ENCODE peak calls at places on chromosomes 13 and 19, in six cellular contexts. One of them, this sample, is unnamed.
A peak's percentile ranks its signal among the peaks of the same experiment; 100 is the strongest.

GRCh38 chr19:37778613-37779138 is 710 bp downstream of the ZNF573 start:
- DNase-seq in A549: peak; percentile 40
- DNase-seq in heart right ventricle: no peak
- DNase-seq in RWPE1: peak; percentile 26
- DNase-seq in heart left ventricle: no peak
- DNase-seq in WERI-Rb-1: no peak
- DNase-seq in this sample: no peak

GRCh38 chr13:31394491-31394890 is 194.7 kb downstream of the B3GLCT start:
- DNase-seq in RWPE1: no peak
- DNase-seq in A549: no peak
- DNase-seq in heart left ventricle: no peak
- DNase-seq in WERI-Rb-1: no peak
- DNase-seq in heart right ventricle: no peak
- DNase-seq in this sample: no peak

GRCh38 chr13:20125129-20125782 is 35.6 kb downstream of the GJA3 start:
- DNase-seq in heart left ventricle: no peak
- DNase-seq in heart right ventricle: no peak
- DNase-seq in RWPE1: peak; percentile 45
- DNase-seq in A549: no peak
- DNase-seq in WERI-Rb-1: no peak
- DNase-seq in this sample: no peak

GRCh38 chr19:16379521-16380313 is 55.1 kb downstream of the KLF2 start:
- DNase-seq in heart left ventricle: peak; percentile 6
- DNase-seq in RWPE1: no peak
- DNase-seq in heart right ventricle: no peak
- DNase-seq in WERI-Rb-1: no peak
- DNase-seq in A549: no peak
- DNase-seq in this sample: no peak

GRCh38 chr19:38663957-38664502 is 16.6 kb downstream of the ACTN4 start:
- DNase-seq in A549: no peak
- DNase-seq in heart right ventricle: peak; percentile 69
- DNase-seq in WERI-Rb-1: no peak
- DNase-seq in RWPE1: no peak
- DNase-seq in heart left ventricle: peak; percentile 81
- DNase-seq in this sample: no peak

GRCh38 chr13:49908637-49909036 is 27.5 kb downstream of the SPRYD7 start:
- DNase-seq in heart right ventricle: no peak
- DNase-seq in A549: no peak
- DNase-seq in RWPE1: no peak
- DNase-seq in WERI-Rb-1: no peak
- DNase-seq in heart left ventricle: no peak
- DNase-seq in this sample: no peak

GRCh38 chr13:100883453-100883852 is 208.9 kb upstream of the TMTC4 start:
- DNase-seq in heart right ventricle: no peak
- DNase-seq in heart left ventricle: no peak
- DNase-seq in WERI-Rb-1: no peak
- DNase-seq in A549: no peak
- DNase-seq in RWPE1: no peak
- DNase-seq in this sample: no peak

GRCh38 chr13:27792393-27793218 is at the start of gene GSX1:
- DNase-seq in WERI-Rb-1: no peak
- DNase-seq in heart left ventricle: peak; percentile 75
- DNase-seq in heart right ventricle: peak; percentile 64
- DNase-seq in A549: peak; percentile 13
- DNase-seq in RWPE1: peak; percentile 71
- DNase-seq in this sample: no peak

GRCh38 chr19:8893419-8893818 is 61.2 kb downstream of the MBD3L1 start:
- DNase-seq in heart right ventricle: no peak
- DNase-seq in RWPE1: no peak
- DNase-seq in heart left ventricle: no peak
- DNase-seq in A549: no peak
- DNase-seq in WERI-Rb-1: no peak
- DNase-seq in this sample: no peak

GRCh38 chr13:83065136-83065535 is 817.1 kb downstream of the SLITRK1 start:
- DNase-seq in WERI-Rb-1: no peak
- DNase-seq in A549: no peak
- DNase-seq in heart right ventricle: no peak
- DNase-seq in RWPE1: peak; percentile 0
- DNase-seq in heart left ventricle: no peak
- DNase-seq in this sample: no peak

GRCh38 chr19:10408511-10409291 is 5.4 kb upstream of the CDC37 start:
- DNase-seq in WERI-Rb-1: peak; percentile 37
- DNase-seq in heart right ventricle: no peak
- DNase-seq in RWPE1: no peak
- DNase-seq in A549: no peak
- DNase-seq in heart left ventricle: peak; percentile 66
- DNase-seq in this sample: no peak

GRCh38 chr19:56142897-56143434 is 1.9 kb downstream of the ZNF444 start:
- DNase-seq in WERI-Rb-1: no peak
- DNase-seq in A549: no peak
- DNase-seq in heart left ventricle: no peak
- DNase-seq in RWPE1: no peak
- DNase-seq in heart right ventricle: no peak
- DNase-seq in this sample: no peak

GRCh38 chr13:48266967-48267639 is 34.1 kb downstream of the ITM2B start:
- DNase-seq in heart right ventricle: no peak
- DNase-seq in heart left ventricle: no peak
- DNase-seq in RWPE1: no peak
- DNase-seq in A549: no peak
- DNase-seq in WERI-Rb-1: no peak
- DNase-seq in this sample: no peak

GRCh38 chr19:5985098-5985783 is 7.3 kb upstream of the RANBP3 start:
- DNase-seq in heart left ventricle: no peak
- DNase-seq in RWPE1: peak; percentile 59
- DNase-seq in WERI-Rb-1: no peak
- DNase-seq in A549: no peak
- DNase-seq in heart right ventricle: no peak
- DNase-seq in this sample: no peak

GRCh38 chr19:23312515-23312914 is 62.3 kb upstream of the ZNF724 start:
- DNase-seq in A549: no peak
- DNase-seq in RWPE1: peak; percentile 48
- DNase-seq in heart right ventricle: no peak
- DNase-seq in WERI-Rb-1: no peak
- DNase-seq in heart left ventricle: no peak
- DNase-seq in this sample: no peak

GRCh38 chr13:99363391-99363790 is 56.2 kb upstream of the GPR183 start:
- DNase-seq in heart right ventricle: no peak
- DNase-seq in A549: no peak
- DNase-seq in WERI-Rb-1: peak; percentile 46
- DNase-seq in heart left ventricle: no peak
- DNase-seq in RWPE1: no peak
- DNase-seq in this sample: no peak
- H3K27ac ChIP-seq in heart right ventricle: peak overlapping the region; percentile 26
- H3K27ac ChIP-seq in A549: no peak overlapping the region
- H3K27ac ChIP-seq in WERI-Rb-1: no peak overlapping the region
- H3K27ac ChIP-seq in heart left ventricle: no peak overlapping the region
- H3K27ac ChIP-seq in RWPE1: no peak overlapping the region
- H3K27ac ChIP-seq in this sample: no peak overlapping the region

GRCh38 chr19:51693819-51694218 is 689 bp downstream of the SPACA6 start:
- DNase-seq in heart right ventricle: no peak
- DNase-seq in A549: no peak
- DNase-seq in heart left ventricle: no peak
- DNase-seq in WERI-Rb-1: no peak
- DNase-seq in RWPE1: no peak
- DNase-seq in this sample: no peak
- H3K27ac ChIP-seq in heart right ventricle: no peak overlapping the region
- H3K27ac ChIP-seq in A549: peak overlapping the region; percentile 100
- H3K27ac ChIP-seq in heart left ventricle: no peak overlapping the region
- H3K27ac ChIP-seq in WERI-Rb-1: no peak overlapping the region
- H3K27ac ChIP-seq in RWPE1: peak overlapping the region; percentile 99
- H3K27ac ChIP-seq in this sample: no peak overlapping the region

GRCh38 chr13:37326319-37326718 is 220.9 kb upstream of the CSNK1A1L start:
- DNase-seq in A549: no peak
- DNase-seq in heart right ventricle: no peak
- DNase-seq in RWPE1: no peak
- DNase-seq in heart left ventricle: no peak
- DNase-seq in WERI-Rb-1: no peak
- DNase-seq in this sample: no peak
- H3K27ac ChIP-seq in A549: no peak overlapping the region
- H3K27ac ChIP-seq in heart right ventricle: no peak overlapping the region
- H3K27ac ChIP-seq in RWPE1: no peak overlapping the region
- H3K27ac ChIP-seq in heart left ventricle: no peak overlapping the region
- H3K27ac ChIP-seq in WERI-Rb-1: no peak overlapping the region
- H3K27ac ChIP-seq in this sample: no peak overlapping the region

DNA sequence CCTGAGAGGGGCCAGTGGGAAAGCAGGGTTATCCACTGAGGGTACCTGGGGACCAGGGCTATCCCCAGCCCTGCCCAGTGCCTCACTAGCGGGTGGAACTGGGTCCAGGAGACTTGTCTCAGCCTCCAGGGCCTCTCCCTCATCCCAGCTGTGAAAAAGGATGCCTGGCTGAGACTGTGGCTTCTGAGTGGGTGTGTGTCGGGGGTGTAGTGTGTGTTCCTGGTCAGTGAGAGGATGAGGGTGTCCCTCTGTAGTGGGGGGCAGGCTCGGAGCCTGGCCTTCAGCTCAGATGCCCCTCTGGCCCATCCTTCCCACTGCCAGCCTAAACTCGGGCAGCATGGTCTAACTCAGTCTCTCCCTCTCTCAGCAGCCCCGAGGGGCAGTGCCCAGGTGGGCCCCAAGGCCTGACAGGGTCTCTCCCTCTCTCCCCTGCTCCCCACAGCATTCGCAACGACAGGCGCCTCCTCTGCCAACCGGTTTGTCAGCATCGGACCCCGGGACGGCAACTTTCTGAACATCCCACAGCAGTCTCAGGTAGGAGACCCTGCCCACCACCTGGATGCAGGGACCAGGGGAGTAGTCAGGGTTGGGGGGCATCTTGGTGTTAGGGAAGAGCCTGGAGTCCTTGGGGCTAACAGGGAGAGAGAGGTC is 12.7 kb downstream of the LYL1 start:
- DNase-seq in heart left ventricle: no peak
- DNase-seq in WERI-Rb-1: no peak
- DNase-seq in heart right ventricle: no peak
- DNase-seq in A549: no peak
- DNase-seq in RWPE1: no peak
- DNase-seq in this sample: no peak
- H3K27ac ChIP-seq in heart left ventricle: peak overlapping the region; percentile 84
- H3K27ac ChIP-seq in WERI-Rb-1: no peak overlapping the region
- H3K27ac ChIP-seq in heart right ventricle: peak overlapping the region; percentile 65
- H3K27ac ChIP-seq in A549: peak overlapping the region; percentile 79
- H3K27ac ChIP-seq in RWPE1: peak overlapping the region; percentile 72
- H3K27ac ChIP-seq in this sample: no peak overlapping the region

GRCh38 chr19:49556412-49557398 is 23.7 kb downstream of the NOSIP start:
- DNase-seq in heart left ventricle: no peak
- DNase-seq in WERI-Rb-1: no peak
- DNase-seq in heart right ventricle: no peak
- DNase-seq in A549: no peak
- DNase-seq in RWPE1: no peak
- DNase-seq in this sample: no peak
- H3K27ac ChIP-seq in heart left ventricle: no peak overlapping the region
- H3K27ac ChIP-seq in WERI-Rb-1: no peak overlapping the region
- H3K27ac ChIP-seq in heart right ventricle: no peak overlapping the region
- H3K27ac ChIP-seq in A549: no peak overlapping the region
- H3K27ac ChIP-seq in RWPE1: peak overlapping the region; percentile 19
- H3K27ac ChIP-seq in this sample: no peak overlapping the region

DNA sequence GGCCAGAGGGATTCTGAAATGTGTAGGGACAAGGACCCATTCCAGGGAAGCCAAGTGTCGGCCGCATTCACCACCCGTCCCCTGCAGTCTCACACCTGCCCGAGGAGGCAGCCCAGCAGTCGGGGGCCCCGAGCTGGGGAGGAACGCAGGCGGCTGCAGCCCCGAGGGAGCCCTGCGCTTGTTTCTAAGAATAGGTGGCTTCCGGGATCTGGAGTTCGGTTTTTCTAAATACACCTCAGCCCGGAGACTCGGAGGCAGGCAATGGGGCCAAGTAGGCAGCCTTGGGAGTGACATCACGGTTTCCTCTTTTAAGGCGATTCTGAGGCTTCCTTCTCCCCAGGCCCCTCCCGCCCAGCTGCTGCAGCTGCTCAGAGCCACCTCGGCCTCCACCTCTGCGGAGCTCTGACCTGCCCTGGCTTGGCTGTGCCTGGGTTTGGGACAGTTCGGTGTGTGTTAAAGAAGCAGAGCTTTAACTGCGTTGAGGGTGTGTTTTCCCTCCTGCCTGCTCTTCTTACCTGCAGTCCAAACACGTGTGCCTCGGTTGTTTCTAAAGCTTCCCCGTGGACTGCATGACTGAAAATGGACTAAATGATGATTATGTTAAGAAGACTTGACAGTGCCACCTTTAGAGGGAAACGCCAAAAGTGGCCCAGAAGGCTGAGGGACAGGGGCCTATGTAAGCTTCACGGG is 80.5 kb downstream of the COL4A2 start:
- DNase-seq in A549: no peak
- DNase-seq in RWPE1: no peak
- DNase-seq in heart right ventricle: peak; percentile 51
- DNase-seq in WERI-Rb-1: no peak
- DNase-seq in heart left ventricle: peak; percentile 73
- DNase-seq in this sample: peak; percentile 84
- H3K27ac ChIP-seq in A549: peak overlapping the region; percentile 53
- H3K27ac ChIP-seq in RWPE1: peak overlapping the region; percentile 64
- H3K27ac ChIP-seq in heart right ventricle: peak overlapping the region; percentile 86
- H3K27ac ChIP-seq in WERI-Rb-1: no peak overlapping the region
- H3K27ac ChIP-seq in heart left ventricle: peak overlapping the region; percentile 73
- H3K27ac ChIP-seq in this sample: peak overlapping the region; percentile 98

DNA sequence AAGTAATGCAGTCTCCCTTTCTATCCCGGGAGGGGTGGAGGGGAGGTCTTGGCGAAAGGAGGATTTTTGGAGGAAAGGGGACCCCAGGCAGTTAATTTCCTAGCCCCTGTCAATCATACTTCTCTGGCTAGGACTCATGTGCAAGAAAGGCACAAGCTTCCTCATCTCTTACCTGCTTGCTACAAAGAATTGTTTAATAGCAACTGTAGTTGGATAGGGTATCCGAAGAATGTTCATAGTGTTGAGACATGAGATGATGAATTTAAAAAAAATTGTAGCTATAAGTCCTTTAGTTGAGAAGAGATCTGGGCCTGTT is 525 bp downstream of the BORA start:
- DNase-seq in WERI-Rb-1: no peak
- DNase-seq in A549: no peak
- DNase-seq in heart left ventricle: no peak
- DNase-seq in RWPE1: no peak
- DNase-seq in heart right ventricle: no peak
- DNase-seq in this sample: no peak
- H3K27ac ChIP-seq in WERI-Rb-1: peak overlapping the region; percentile 82
- H3K27ac ChIP-seq in A549: peak overlapping the region; percentile 88
- H3K27ac ChIP-seq in heart left ventricle: peak overlapping the region; percentile 76
- H3K27ac ChIP-seq in RWPE1: peak overlapping the region; percentile 81
- H3K27ac ChIP-seq in heart right ventricle: peak overlapping the region; percentile 88
- H3K27ac ChIP-seq in this sample: peak overlapping the region; percentile 75

DNA sequence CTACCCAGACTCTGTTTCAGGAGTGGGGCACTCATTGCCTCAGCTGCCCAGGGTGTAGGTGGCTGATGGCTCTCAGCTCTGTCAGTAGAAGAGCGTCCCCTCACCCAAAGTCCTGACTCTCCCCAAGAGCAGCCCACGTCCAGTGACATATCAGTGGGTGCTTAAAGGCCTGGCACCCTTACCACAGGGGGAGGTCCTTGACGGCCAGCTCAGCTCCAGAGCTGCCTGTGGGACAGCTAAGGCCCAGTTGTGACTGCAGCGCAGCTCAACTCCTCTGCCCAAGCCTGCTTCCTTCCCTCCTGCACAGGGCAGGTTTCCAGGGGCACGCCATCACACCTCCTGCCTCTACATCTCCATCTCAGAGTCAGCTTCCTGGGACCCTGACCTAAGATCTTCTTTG is 32.4 kb downstream of the GRIK5 start:
- DNase-seq in A549: no peak
- DNase-seq in heart right ventricle: peak; percentile 42
- DNase-seq in heart left ventricle: peak; percentile 39
- DNase-seq in RWPE1: no peak
- DNase-seq in WERI-Rb-1: no peak
- DNase-seq in this sample: no peak
- H3K27ac ChIP-seq in A549: no peak overlapping the region
- H3K27ac ChIP-seq in heart right ventricle: no peak overlapping the region
- H3K27ac ChIP-seq in heart left ventricle: peak overlapping the region; percentile 72
- H3K27ac ChIP-seq in RWPE1: no peak overlapping the region
- H3K27ac ChIP-seq in WERI-Rb-1: peak overlapping the region; percentile 68
- H3K27ac ChIP-seq in this sample: no peak overlapping the region

This sample was measured in SJCRH30.